ENCODE peak calls at places on chromosomes 6 and 20, in nine cellular contexts. E is pancreas, M is GM12865, Z is stomach, A is lower leg skin, O is esophagus squamous epithelium, D is astrocyte of the spinal cord, F is LNCaP clone FGC, T is left lung. C is an unnamed sample.
A peak's percentile ranks its signal among the peaks of the same experiment; 100 is the strongest.

GRCh38 chr6:44036196-44036595 is 91.1 kb downstream of the MRPL14 start:
- DNase-seq in A (peak; percentile 56), T (no peak), E (peak; percentile 25), F (no peak), O (no peak), D (no peak), M (no peak), Z (no peak), C (no peak)

GRCh38 chr6:72321741-72322140 is 300.1 kb upstream of the KCNQ5 start:
- DNase-seq in Z (no peak), O (no peak), F (no peak), A (no peak), E (no peak), M (no peak), T (no peak), D (peak; percentile 47), C (peak; percentile 25)

GRCh38 chr6:2230659-2231277 is 14.6 kb downstream of the GMDS start:
- DNase-seq in F (no peak), T (no peak), M (peak; percentile 73), Z (no peak), E (no peak), D (no peak), A (no peak), O (no peak), C (no peak)

GRCh38 chr20:63697868-63698545 is 1.6 kb downstream of the TNFRSF6B start:
- DNase-seq in D (no peak), E (peak; percentile 58), Z (no peak), O (no peak), T (peak; percentile 75), F (no peak), A (peak; percentile 83), M (no peak), C (no peak)

GRCh38 chr6:34585108-34585507 is 29.0 kb upstream of the SPDEF start:
- DNase-seq in E (peak; percentile 13), T (no peak), F (no peak), M (no peak), D (no peak), A (no peak), Z (no peak), O (no peak), C (no peak)

GRCh38 chr20:40532103-40532502 is 156.9 kb downstream of the MAFB start:
- DNase-seq in E (no peak), F (peak; percentile 8), M (peak; percentile 14), O (no peak), Z (no peak), D (no peak), A (no peak), T (no peak), C (no peak)

GRCh38 chr20:24747015-24747712 is 201.9 kb upstream of the CST7 start:
- DNase-seq in A (peak; percentile 59), D (no peak), Z (peak; percentile 7), T (no peak), E (no peak), M (no peak), F (no peak), O (no peak), C (no peak)

GRCh38 chr20:25508083-25508770 is 77.1 kb downstream of the NINL start:
- DNase-seq in O (no peak), A (no peak), D (peak; percentile 93), T (no peak), M (no peak), E (no peak), Z (no peak), F (no peak), C (peak; percentile 87)

GRCh38 chr20:25525295-25525694 is 60.0 kb downstream of the NINL start:
- DNase-seq in D (no peak), Z (no peak), M (no peak), T (no peak), F (no peak), E (no peak), A (peak; percentile 37), O (no peak), C (no peak)

GRCh38 chr6:163260111-163260895 is 154.2 kb upstream of the QKI start:
- DNase-seq in T (no peak), F (no peak), D (peak; percentile 22), O (no peak), M (no peak), A (no peak), Z (no peak), E (no peak), C (no peak)

GRCh38 chr6:11412011-11412424 is 125.5 kb upstream of the TMEM170B start:
- DNase-seq in O (no peak), A (no peak), T (no peak), Z (no peak), E (no peak), D (peak; percentile 35), F (no peak), M (no peak), C (peak; percentile 81)

DNA sequence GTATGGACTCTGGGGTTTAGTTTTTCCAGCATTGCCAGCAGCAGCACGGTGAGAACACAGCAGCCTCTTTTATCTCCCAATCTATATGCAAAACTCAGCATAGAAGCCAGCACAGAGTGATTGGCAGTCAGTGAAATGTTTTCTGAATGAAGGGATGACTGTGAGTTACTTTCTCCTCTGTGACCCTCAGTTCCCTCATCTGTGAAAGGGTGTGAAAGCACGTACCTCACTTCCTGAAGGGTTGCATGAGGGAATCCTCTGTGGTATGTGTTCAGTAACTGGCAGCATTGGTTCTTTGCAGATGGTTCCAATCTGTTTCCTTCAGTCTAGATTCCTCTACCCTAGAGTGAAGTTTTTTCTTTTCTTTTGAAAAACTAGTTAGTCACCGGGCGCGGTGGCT is 40.0 kb downstream of the EFCAB8 start:
- DNase-seq in M (no peak), E (no peak), Z (no peak), A (no peak), F (no peak), O (no peak), T (no peak), D (no peak), C (peak; percentile 91)
- TF ChIP-seq CTCF in M (no peak), E (no peak), Z (no peak), A (no peak), F (no peak), O (no peak), T (no peak), D (no peak), C (no peak)

GRCh38 chr6:16626650-16627049 is 134.6 kb downstream of the ATXN1 start:
- DNase-seq in T (no peak), F (no peak), E (no peak), Z (no peak), A (no peak), O (no peak), D (no peak), M (no peak), C (no peak)
- TF ChIP-seq CTCF in T (no peak), F (no peak), E (no peak), Z (no peak), A (no peak), O (no peak), D (no peak), M (no peak), C (no peak)

DNA sequence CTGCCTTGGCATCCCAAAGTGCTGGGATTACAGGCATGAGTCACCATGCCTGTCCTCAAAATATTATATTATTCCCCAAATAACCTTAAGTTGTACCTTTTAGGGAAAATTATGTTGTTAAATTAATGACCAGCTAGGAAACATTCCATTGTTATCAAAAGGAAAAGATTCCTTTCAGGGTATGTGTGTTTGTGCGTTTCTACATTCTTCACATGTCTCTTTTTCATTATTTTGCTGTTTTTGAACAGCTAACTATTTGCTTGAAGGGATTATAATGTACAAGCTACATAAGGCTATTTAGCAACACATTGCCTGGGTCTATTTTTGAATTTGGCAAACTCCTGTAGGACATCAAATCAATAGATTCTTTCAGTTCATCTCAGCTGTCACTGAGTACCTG is 57.1 kb downstream of the GJA1 start:
- DNase-seq in F (no peak), D (no peak), A (no peak), O (no peak), T (no peak), E (no peak), M (no peak), Z (no peak), C (no peak)
- TF ChIP-seq CTCF in F (no peak), D (no peak), A (no peak), O (no peak), T (no peak), E (no peak), M (no peak), Z (no peak), C (no peak)

DNA sequence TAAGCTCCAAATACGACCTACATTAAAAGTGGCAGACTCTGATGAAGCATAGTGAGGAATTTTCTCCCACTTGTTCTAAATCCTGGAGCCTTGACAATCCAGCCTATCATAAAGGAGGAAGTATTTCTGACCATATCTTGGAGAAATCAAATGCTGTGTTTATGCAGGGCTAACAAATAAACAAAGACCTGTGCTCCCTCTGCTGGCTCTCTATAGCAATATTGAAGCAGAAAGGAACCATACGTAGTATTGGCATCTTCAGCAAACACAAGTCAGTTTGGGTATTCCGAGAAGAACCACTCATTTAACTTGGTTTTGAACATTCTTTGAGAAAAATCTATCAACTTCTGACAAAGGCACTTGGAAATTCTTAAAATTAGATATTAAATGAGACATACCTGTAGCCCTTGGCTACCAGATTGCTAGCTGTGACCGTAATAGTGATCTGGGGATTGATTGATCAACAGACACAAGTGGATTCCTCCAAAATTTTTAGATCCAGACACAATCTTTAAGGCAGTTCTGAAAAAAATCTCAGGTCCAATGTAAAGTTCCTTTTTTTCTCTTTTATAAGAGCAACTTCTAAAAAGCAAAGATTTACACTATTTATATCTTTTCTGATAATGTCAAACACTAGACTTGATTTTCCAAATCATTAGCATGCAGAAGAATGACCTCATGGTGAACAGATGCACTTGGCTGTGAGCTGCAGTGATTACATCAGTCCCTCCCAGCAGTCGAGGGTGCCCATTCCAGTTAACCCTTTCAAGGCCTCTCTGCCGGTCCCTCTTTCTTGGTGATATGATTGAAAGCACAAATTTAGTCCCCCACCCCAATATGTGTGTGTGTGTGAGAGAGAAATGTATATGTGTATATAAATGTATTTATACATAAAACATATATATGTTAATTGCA is 40.2 kb downstream of the INSM1 start:
- DNase-seq in F (peak; percentile 75), D (no peak), O (no peak), E (no peak), M (no peak), T (no peak), Z (no peak), A (peak; percentile 0), C (peak; percentile 63)
- TF ChIP-seq CTCF in F (peak; percentile 74), D (peak; percentile 29), O (no peak), E (no peak), M (no peak), T (no peak), Z (no peak), A (no peak), C (peak; percentile 58)

GRCh38 chr6:116447496-116448011 is 13.6 kb upstream of the CALHM6 start:
- DNase-seq in D (peak; percentile 90), A (no peak), F (no peak), T (no peak), Z (no peak), O (no peak), E (no peak), M (no peak), C (peak; percentile 92)
- TF ChIP-seq CTCF in D (no peak), A (no peak), F (peak; percentile 8), T (no peak), Z (no peak), O (no peak), E (no peak), M (no peak), C (no peak)